ENCODE peak calls at places on chromosomes 5 and 9, in six cellular contexts. T is endodermal cell, Y is fibroblast of mammary gland, J is EL, O is MG63, N is astrocyte. K is an unnamed sample.

GRCh38 chr9:129619787-129620668 is 873 bp downstream of the C9orf50 start:
- DNase-seq in T (peak), Y (no peak), J (peak), O (no peak), N (peak), K (peak)

GRCh38 chr5:151619812-151620462 is 28.8 kb upstream of the FAT2 start:
- DNase-seq in T (peak), Y (no peak), J (no peak), O (no peak), N (no peak), K (peak)

GRCh38 chr9:137798901-137799629 is 78.5 kb upstream of the CACNA1B start:
- DNase-seq in T (no peak), Y (no peak), J (no peak), O (no peak), N (no peak), K (no peak)

GRCh38 chr5:172592881-172593280 is 48.2 kb upstream of the NEURL1B start:
- DNase-seq in T (peak), Y (no peak), J (no peak), O (no peak), N (no peak), K (no peak)

GRCh38 chr5:165188555-165189260 is 1683.3 kb downstream of the MAT2B start:
- DNase-seq in T (no peak), Y (no peak), J (no peak), O (no peak), N (no peak), K (no peak)

GRCh38 chr5:34035732-34036131 is 7.3 kb downstream of the C1QTNF3 start:
- DNase-seq in T (no peak), Y (no peak), J (no peak), O (no peak), N (no peak), K (no peak)

GRCh38 chr9:14246951-14247350 is 67.0 kb downstream of the NFIB start:
- DNase-seq in T (no peak), Y (no peak), J (no peak), O (no peak), N (peak), K (no peak)

GRCh38 chr9:128723352-128723865 is 518 bp downstream of the ZDHHC12 start:
- DNase-seq in T (no peak), Y (no peak), J (peak), O (no peak), N (no peak), K (no peak)

GRCh38 chr9:27726244-27727141 is 153.2 kb upstream of the C9orf72 start:
- DNase-seq in T (peak), Y (peak), J (peak), O (no peak), N (peak), K (peak)

GRCh38 chr5:13957032-13957645 is 12.7 kb upstream of the DNAH5 start:
- DNase-seq in T (peak), Y (peak), J (peak), O (peak), N (peak), K (peak)

GRCh38 chr9:28688172-28688571 is 1114.9 kb upstream of the C9orf72 start:
- DNase-seq in T (no peak), Y (no peak), J (no peak), O (no peak), N (no peak), K (peak)

GRCh38 chr9:71746023-71746752 is 22.1 kb downstream of the CEMIP2 start:
- DNase-seq in T (no peak), Y (peak), J (no peak), O (no peak), N (no peak), K (no peak)

K was measured in mesendoderm.